ENCODE peak calls at places on chromosomes 7 and 10, in nine cellular contexts. H, C, U, I, R, J, K, L and O are unnamed samples.

GRCh38 chr7:143216151-143216550 is 5.7 kb upstream of the TAS2R40 start:
- DNase-seq in H (no peak), C (no peak), U (no peak), I (no peak), R (no peak), J (no peak), K (no peak), L (peak; percentile 68), O (no peak)

GRCh38 chr10:64430690-64431323 is 909.6 kb downstream of the REEP3 start:
- DNase-seq in H (no peak), C (no peak), U (no peak), I (no peak), R (no peak), J (no peak), K (peak; percentile 29), L (no peak), O (no peak)

GRCh38 chr7:149741629-149742028 is 31.8 kb downstream of the ZNF467 start:
- DNase-seq in H (peak; percentile 27), C (no peak), U (no peak), I (peak; percentile 58), R (no peak), J (no peak), K (no peak), L (no peak), O (no peak)

GRCh38 chr7:132061931-132062330 is 505.5 kb upstream of the PODXL start:
- DNase-seq in H (no peak), C (no peak), U (no peak), I (no peak), R (no peak), J (no peak), K (no peak), L (peak; percentile 15), O (no peak)

GRCh38 chr10:93440591-93441012 is 41.5 kb downstream of the MYOF start:
- DNase-seq in H (no peak), C (no peak), U (no peak), I (no peak), R (no peak), J (no peak), K (no peak), L (peak; percentile 25), O (no peak)

GRCh38 chr7:139828880-139829653 is at the start of gene TBXAS1:
- DNase-seq in H (no peak), C (no peak), U (peak; percentile 5), I (no peak), R (no peak), J (no peak), K (peak; percentile 17), L (peak; percentile 47), O (no peak)

GRCh38 chr10:122173337-122173736 is 97.8 kb upstream of the BTBD16 start:
- DNase-seq in H (no peak), C (no peak), U (no peak), I (no peak), R (no peak), J (no peak), K (no peak), L (no peak), O (no peak)

GRCh38 chr7:26440993-26441636 is 149.5 kb downstream of the SNX10 start:
- DNase-seq in H (no peak), C (no peak), U (no peak), I (no peak), R (no peak), J (no peak), K (no peak), L (no peak), O (no peak)

GRCh38 chr10:122911889-122912484 is 1.6 kb downstream of the FAM24A start:
- DNase-seq in H (peak; percentile 12), C (peak; percentile 47), U (peak; percentile 53), I (peak; percentile 58), R (peak; percentile 7), J (no peak), K (peak; percentile 43), L (peak; percentile 52), O (peak; percentile 45)

GRCh38 chr7:137096607-137097006 is 228.2 kb downstream of the CHRM2 start:
- DNase-seq in H (no peak), C (no peak), U (no peak), I (no peak), R (no peak), J (no peak), K (no peak), L (peak; percentile 52), O (no peak)

GRCh38 chr10:96261930-96262329 is 9.4 kb downstream of the BLNK start:
- DNase-seq in H (no peak), C (no peak), U (no peak), I (no peak), R (no peak), J (no peak), K (peak; percentile 60), L (no peak), O (no peak)

GRCh38 chr10:80460399-80461207 is 6.5 kb downstream of the TSPAN14 start:
- DNase-seq in H (no peak), C (no peak), U (no peak), I (no peak), R (peak; percentile 89), J (no peak), K (peak; percentile 91), L (peak; percentile 63), O (no peak)

GRCh38 chr7:44561962-44562621 is 11.6 kb downstream of the DDX56 start:
- DNase-seq in H (peak; percentile 83), C (no peak), U (no peak), I (no peak), R (no peak), J (no peak), K (peak; percentile 70), L (peak; percentile 54), O (no peak)

GRCh38 chr10:13961096-13961495 is 369.6 kb downstream of the FRMD4A start:
- DNase-seq in H (peak; percentile 60), C (no peak), U (no peak), I (no peak), R (peak; percentile 32), J (peak; percentile 93), K (no peak), L (peak; percentile 98), O (no peak)

GRCh38 chr10:98357208-98357836 is 57.7 kb downstream of the PYROXD2 start:
- DNase-seq in H (no peak), C (no peak), U (no peak), I (no peak), R (no peak), J (peak; percentile 61), K (no peak), L (peak; percentile 90), O (no peak)

GRCh38 chr7:29955075-29955792 is 34.4 kb downstream of the SCRN1 start:
- DNase-seq in H (no peak), C (no peak), U (no peak), I (no peak), R (no peak), J (no peak), K (no peak), L (no peak), O (no peak)

GRCh38 chr10:126133906-126134703 is 237.7 kb downstream of the FANK1 start:
- DNase-seq in H (peak; percentile 4), C (no peak), U (no peak), I (no peak), R (peak; percentile 82), J (peak; percentile 79), K (no peak), L (peak; percentile 93), O (no peak)

GRCh38 chr7:80529362-80529761 is 17.5 kb upstream of the GNAT3 start:
- DNase-seq in H (no peak), C (no peak), U (no peak), I (no peak), R (no peak), J (no peak), K (no peak), L (peak; percentile 53), O (no peak)

GRCh38 chr10:112173201-112173600 is 10.4 kb downstream of the GPAM start:
- DNase-seq in H (no peak), C (no peak), U (no peak), I (no peak), R (no peak), J (no peak), K (no peak), L (no peak), O (no peak)

GRCh38 chr10:97059872-97060205 is 125.9 kb downstream of the SLIT1 start:
- DNase-seq in H (no peak), C (no peak), U (no peak), I (no peak), R (no peak), J (no peak), K (no peak), L (no peak), O (no peak)